ENCODE peak calls at places on chromosome 5, in nine cellular contexts. X is left ventricle myocardium inferior; A is cardiac muscle cell; B is tibial nerve; O is CD4-positive, CD25-positive, alpha-beta regulatory T cell; E is GM23248; R is CD8-positive, alpha-beta memory T cell; K is Panc1; L is stomach. C is an unnamed sample.

GRCh38 chr5:118007262-118007661 is 981.1 kb downstream of the DTWD2 start:
- DNase-seq in O (no peak), E (no peak), L (no peak), R (no peak), K (no peak), B (no peak), X (no peak), A (peak), C (no peak)

GRCh38 chr5:104498281-104498680 is 935.7 kb upstream of the NUDT12 start:
- DNase-seq in O (no peak), X (no peak), A (peak), B (no peak), R (no peak), L (no peak), K (no peak), E (no peak), C (no peak)

GRCh38 chr5:160390787-160391696 is 8.8 kb downstream of the FAM200C start:
- DNase-seq in K (no peak), A (peak), E (peak), L (no peak), R (no peak), O (peak), B (no peak), X (no peak), C (no peak)

GRCh38 chr5:13946111-13946510 is 1.6 kb upstream of the DNAH5 start:
- DNase-seq in K (no peak), O (no peak), X (no peak), L (no peak), A (no peak), R (no peak), B (no peak), E (peak), C (no peak)

GRCh38 chr5:135392256-135392655 is 6.8 kb downstream of the MACROH2A1 start:
- DNase-seq in B (no peak), E (peak), A (peak), K (no peak), O (no peak), R (no peak), X (no peak), L (no peak), C (no peak)

GRCh38 chr5:160030631-160031377 is 21.9 kb downstream of the TTC1 start:
- DNase-seq in E (peak), O (no peak), B (no peak), R (no peak), L (no peak), K (no peak), X (no peak), A (peak), C (no peak)

GRCh38 chr5:89457411-89458329 is 574.7 kb upstream of the MEF2C start:
- DNase-seq in L (no peak), O (no peak), R (no peak), E (peak), K (peak), B (peak), A (peak), X (peak), C (no peak)

GRCh38 chr5:134902071-134902801 is 2.7 kb upstream of the PCBD2 start:
- DNase-seq in O (no peak), R (no peak), X (no peak), K (no peak), E (peak), L (no peak), B (no peak), A (no peak), C (no peak)

GRCh38 chr5:137858223-137858916 is 9.3 kb upstream of the MYOT start:
- DNase-seq in B (no peak), O (peak), K (no peak), E (peak), R (no peak), A (peak), X (no peak), L (no peak), C (no peak)

GRCh38 chr5:68379275-68380026 is 163.9 kb downstream of the PIK3R1 start:
- DNase-seq in R (no peak), X (no peak), L (no peak), E (no peak), K (no peak), A (no peak), O (no peak), B (no peak), C (no peak)

GRCh38 chr5:14516901-14517300 is 64.7 kb upstream of the OTULINL start:
- DNase-seq in K (no peak), X (no peak), B (no peak), R (no peak), O (no peak), A (no peak), E (no peak), L (no peak), C (no peak)

GRCh38 chr5:87754009-87754757 is 341.5 kb upstream of the CCNH start:
- DNase-seq in X (no peak), O (no peak), B (no peak), K (no peak), L (no peak), A (no peak), R (no peak), E (no peak), C (no peak)

GRCh38 chr5:108670591-108671335 is 76.9 kb upstream of the FER start:
- DNase-seq in K (no peak), X (no peak), O (no peak), E (no peak), L (no peak), R (no peak), A (peak), B (no peak), C (no peak)

GRCh38 chr5:130643321-130643720 is 521.7 kb downstream of the HINT1 start:
- DNase-seq in L (no peak), B (no peak), O (no peak), A (no peak), X (no peak), E (no peak), R (no peak), K (no peak), C (no peak)

GRCh38 chr5:138385660-138386059 is 33.2 kb downstream of the KDM3B start:
- DNase-seq in L (no peak), K (no peak), O (no peak), X (no peak), A (peak), B (no peak), E (no peak), R (no peak), C (no peak)

GRCh38 chr5:134462761-134463160 is 51.1 kb upstream of the CDKN2AIPNL start:
- DNase-seq in R (no peak), X (no peak), A (no peak), B (no peak), O (no peak), K (no peak), E (no peak), L (no peak), C (no peak)

GRCh38 chr5:42965934-42966333 is 74.2 kb downstream of the ANXA2R start:
- DNase-seq in E (no peak), X (no peak), R (no peak), O (no peak), B (no peak), A (no peak), L (no peak), K (no peak), C (no peak)

GRCh38 chr5:31786001-31786757 is 147.2 kb downstream of the PDZD2 start:
- DNase-seq in O (no peak), B (no peak), L (no peak), A (no peak), R (no peak), K (no peak), E (no peak), X (peak), C (no peak)

GRCh38 chr5:443239-444151 is 519 bp downstream of the EXOC3 start:
- DNase-seq in R (no peak), E (no peak), X (peak), O (peak), A (peak), K (no peak), B (no peak), L (no peak), C (no peak)

GRCh38 chr5:58459276-58459859 is 518 bp downstream of the PLK2 start:
- DNase-seq in O (peak), X (peak), E (peak), A (peak), B (peak), R (no peak), K (no peak), L (peak), C (peak)

GRCh38 chr5:176529824-176530195 is 7.4 kb downstream of the RNF44 start:
- DNase-seq in R (peak), O (peak), E (no peak), K (no peak), B (no peak), X (no peak), L (no peak), A (no peak), C (no peak)

GRCh38 chr5:54656261-54656728 is 138.7 kb downstream of the SNX18 start:
- DNase-seq in R (no peak), K (no peak), X (no peak), A (peak), L (peak), O (no peak), B (no peak), E (no peak), C (no peak)

GRCh38 chr5:124745367-124746251 is 830 bp downstream of the ZNF608 start:
- DNase-seq in X (no peak), B (no peak), O (no peak), K (no peak), L (no peak), A (peak), E (peak), R (no peak), C (no peak)

GRCh38 chr5:119445544-119445943 is 6.8 kb upstream of the HSD17B4 start:
- DNase-seq in A (no peak), B (no peak), E (no peak), O (no peak), X (no peak), L (no peak), R (no peak), K (no peak), C (no peak)

GRCh38 chr5:129771058-129771838 is 23.4 kb downstream of the MINAR2 start:
- DNase-seq in X (no peak), R (no peak), L (peak), K (peak), O (peak), E (peak), B (peak), A (peak), C (peak)

GRCh38 chr5:77143998-77144836 is 57.1 kb upstream of the ZBED3 start:
- DNase-seq in E (peak), K (peak), O (peak), L (peak), A (peak), R (peak), B (peak), X (peak), C (peak)

GRCh38 chr5:95281211-95281610 is 3.7 kb downstream of the MCTP1 start:
- DNase-seq in K (no peak), E (peak), A (peak), B (no peak), X (no peak), R (no peak), O (no peak), L (no peak), C (no peak)

GRCh38 chr5:171577940-171578856 is 158.8 kb downstream of the FGF18 start:
- DNase-seq in X (peak), R (no peak), L (no peak), E (no peak), K (no peak), B (peak), O (no peak), A (no peak), C (no peak)

GRCh38 chr5:75337366-75338021 is 474 bp downstream of the HMGCR start:
- DNase-seq in R (peak), O (peak), E (peak), A (peak), L (peak), K (no peak), B (peak), X (no peak), C (no peak)

GRCh38 chr5:62282951-62283446 is 23.0 kb upstream of the KIF2A start:
- DNase-seq in O (no peak), X (no peak), E (no peak), L (no peak), R (no peak), K (no peak), A (no peak), B (no peak), C (no peak)

GRCh38 chr5:5018560-5018935 is 121.6 kb upstream of the ADAMTS16 start:
- DNase-seq in E (peak), O (no peak), R (no peak), B (no peak), K (no peak), A (no peak), X (no peak), L (no peak), C (no peak)

GRCh38 chr5:148848378-148849031 is 22.1 kb downstream of the ADRB2 start:
- DNase-seq in O (peak), E (no peak), L (no peak), K (no peak), B (no peak), X (no peak), R (no peak), A (no peak), C (no peak)

GRCh38 chr5:138282918-138283742 is 8.7 kb upstream of the GFRA3 start:
- DNase-seq in R (no peak), O (peak), L (peak), E (peak), K (peak), A (peak), B (peak), X (peak), C (no peak)

GRCh38 chr5:166699616-166700015 is 1591.8 kb upstream of the WWC1 start:
- DNase-seq in L (no peak), O (no peak), A (peak), E (no peak), B (no peak), K (no peak), R (no peak), X (no peak), C (no peak)

GRCh38 chr5:27906481-27906880 is 868.1 kb upstream of the CDH9 start:
- DNase-seq in E (no peak), X (no peak), B (no peak), O (no peak), R (no peak), A (no peak), L (no peak), K (no peak), C (no peak)
- H3K27ac ChIP-seq in E (no peak), X (no peak), B (no peak), O (no peak), R (no peak), A (no peak), L (no peak), K (no peak), C (no peak)

DNA sequence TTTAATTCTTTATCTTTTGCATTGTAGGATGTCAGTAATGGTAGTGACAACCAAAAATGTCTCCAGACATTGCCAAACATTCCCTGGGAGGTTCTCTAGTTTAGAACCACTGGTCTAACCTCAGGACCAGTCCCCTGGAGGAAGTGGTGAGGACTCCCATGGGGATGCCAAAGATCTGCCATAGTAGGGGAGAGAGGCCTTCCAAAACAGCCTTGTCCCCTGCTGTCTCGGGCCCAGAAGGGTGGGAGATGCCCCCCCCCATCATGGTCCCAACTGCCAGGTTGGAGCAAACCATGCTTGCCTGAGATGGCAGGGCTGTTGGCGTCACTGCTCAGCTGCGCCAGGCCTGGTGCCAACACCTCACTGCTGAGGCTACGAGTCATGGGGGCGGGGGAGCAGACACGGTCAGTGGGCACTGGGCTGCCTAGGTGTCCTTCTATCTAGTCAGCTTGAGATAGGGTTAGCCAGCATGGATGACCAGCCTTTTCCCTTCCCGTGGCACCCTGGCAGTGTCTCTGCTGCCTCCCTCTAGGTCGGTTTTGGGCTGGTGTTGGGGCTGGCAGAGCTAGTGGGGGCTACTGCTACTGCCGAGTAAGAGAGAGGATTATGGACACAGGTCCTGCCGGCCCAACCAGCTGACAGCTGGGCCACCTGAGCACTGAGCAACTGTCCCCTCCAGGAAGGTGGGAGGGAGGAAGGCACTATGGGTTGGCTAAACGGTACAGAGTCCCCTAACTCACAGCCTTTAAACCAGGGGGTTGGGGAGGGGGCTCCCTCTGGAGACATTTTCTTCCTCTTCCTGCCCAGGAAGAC is 8.3 kb upstream of the CXXC5 start:
- DNase-seq in X (no peak), K (no peak), L (peak), R (no peak), O (no peak), A (no peak), B (no peak), E (peak), C (no peak)
- H3K27ac ChIP-seq in X (no peak), K (peak), L (no peak), R (no peak), O (no peak), A (no peak), B (no peak), E (no peak), C (peak)

DNA sequence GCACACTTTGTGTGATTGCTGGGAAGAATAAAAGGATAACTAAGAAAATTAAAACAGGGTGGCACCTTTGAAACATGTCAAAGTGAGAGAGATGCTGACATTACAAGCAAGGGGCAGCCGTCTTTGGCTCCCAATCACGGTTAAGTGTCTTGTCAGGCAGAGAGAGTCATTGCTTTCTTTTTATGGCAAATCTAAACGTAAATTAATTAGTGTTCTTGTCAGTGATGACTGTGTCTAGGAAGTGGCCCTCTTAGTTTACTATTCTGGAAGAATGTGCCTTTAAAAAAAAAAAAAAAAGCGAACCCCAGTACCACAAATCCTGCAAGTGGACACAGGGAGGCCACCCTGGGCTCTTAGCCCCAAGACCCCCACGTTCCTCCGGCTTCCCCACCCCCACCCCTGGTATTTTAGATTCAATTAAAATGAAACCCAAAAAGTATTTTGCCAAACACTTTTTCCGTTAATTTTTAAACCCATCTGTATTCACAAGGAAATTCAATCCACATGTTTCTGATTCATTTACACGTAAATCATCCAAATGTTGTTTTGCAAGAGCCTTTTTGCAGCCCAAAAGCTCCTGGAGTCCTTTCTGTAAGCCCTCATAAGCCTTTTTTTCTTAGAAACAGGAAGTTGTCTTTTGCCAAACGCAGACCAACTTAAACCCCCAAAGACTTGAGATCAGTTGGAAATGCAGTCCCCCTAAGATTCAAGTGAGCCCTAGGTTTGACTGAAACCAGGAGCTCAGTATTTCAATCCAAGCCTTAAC is 399.3 kb downstream of the EBF1 start:
- DNase-seq in A (peak), B (no peak), L (no peak), O (no peak), K (no peak), R (no peak), X (no peak), E (peak), C (no peak)
- H3K27ac ChIP-seq in A (no peak), B (no peak), L (no peak), O (no peak), K (no peak), R (no peak), X (peak), E (peak), C (no peak)

GRCh38 chr5:170393958-170394357 is 4.8 kb upstream of the KCNMB1 start:
- DNase-seq in O (peak), A (no peak), B (no peak), K (no peak), X (no peak), L (no peak), R (no peak), E (no peak), C (no peak)

GRCh38 chr5:170389250-170389902 is at the start of gene KCNMB1:
- DNase-seq in R (no peak), A (no peak), K (no peak), X (no peak), B (no peak), L (no peak), O (no peak), E (peak), C (peak)

GRCh38 chr5:170397059-170397458 is 7.9 kb upstream of the KCNMB1 start:
- DNase-seq in R (no peak), B (no peak), K (no peak), O (no peak), A (no peak), L (no peak), X (no peak), E (no peak), C (no peak)

GRCh38 chr5:170390472-170390871 is 1.3 kb upstream of the KCNMB1 start:
- DNase-seq in R (no peak), E (no peak), B (no peak), O (no peak), A (no peak), L (no peak), X (no peak), K (no peak), C (no peak)

DNA sequence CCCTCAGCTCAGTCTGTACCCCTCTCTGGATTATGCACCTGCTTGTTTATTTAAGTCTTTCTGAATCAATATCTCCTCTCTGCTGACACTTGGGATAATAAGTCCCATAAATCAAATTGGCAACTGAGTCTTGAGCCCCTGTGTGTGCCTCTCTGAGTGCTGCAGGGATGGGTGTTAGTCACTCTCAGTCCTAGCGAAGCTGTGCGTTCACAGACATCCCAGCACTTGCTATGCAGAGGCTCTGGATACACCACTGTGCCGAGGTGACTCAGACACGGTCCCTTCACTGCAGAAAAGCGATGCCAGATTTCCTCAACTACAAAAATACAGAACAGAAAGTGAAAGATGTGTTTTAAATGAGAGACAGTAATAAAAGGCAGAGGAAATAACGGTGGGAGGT is 4.1 kb upstream of the KCNMB1 start:
- DNase-seq in L (no peak), E (peak), B (no peak), K (no peak), O (peak), R (no peak), A (no peak), X (no peak), C (no peak)
- H3K27ac ChIP-seq in L (no peak), E (no peak), B (no peak), K (no peak), O (peak), R (no peak), A (no peak), X (no peak), C (no peak)

GRCh38 chr5:173953528-173954090 is 35.4 kb upstream of the C5orf47 start:
- DNase-seq in L (no peak), X (no peak), R (no peak), K (peak), O (no peak), A (no peak), B (no peak), E (peak), C (no peak)
- H3K27ac ChIP-seq in L (no peak), X (peak), R (no peak), K (no peak), O (no peak), A (peak), B (no peak), E (peak), C (no peak)

GRCh38 chr5:10757043-10757442 is 4.0 kb downstream of the DAP start:
- DNase-seq in B (no peak), E (no peak), L (no peak), K (no peak), R (no peak), X (no peak), A (no peak), O (no peak), C (no peak)

GRCh38 chr5:10753178-10753577 is 7.9 kb downstream of the DAP start:
- DNase-seq in O (no peak), R (no peak), E (no peak), L (no peak), K (no peak), A (no peak), X (no peak), B (no peak), C (no peak)

GRCh38 chr5:10759111-10759510 is 1.9 kb downstream of the DAP start:
- DNase-seq in X (no peak), B (no peak), K (no peak), E (no peak), R (no peak), O (no peak), A (no peak), L (no peak), C (no peak)

GRCh38 chr5:10760033-10760975 is 730 bp downstream of the DAP start:
- DNase-seq in L (peak), B (peak), O (peak), A (peak), K (peak), X (peak), E (peak), R (no peak), C (peak)

GRCh38 chr5:10756539-10756938 is 4.5 kb downstream of the DAP start:
- DNase-seq in X (no peak), R (no peak), A (peak), O (peak), B (no peak), K (no peak), L (no peak), E (peak), C (no peak)
- H3K27ac ChIP-seq in X (no peak), R (no peak), A (no peak), O (no peak), B (peak), K (no peak), L (no peak), E (peak), C (no peak)

C was measured in substantia nigra.